ENCODE peak calls at places on chromosomes 16 and 17, in six cellular contexts. J is transverse colon, S is lower leg skin, F is upper lobe of left lung, P is A549, M is uterus. L is an unnamed sample.

GRCh38 chr17:72187544-72187943 is 66.7 kb downstream of the SOX9 start:
- DNase-seq in J (peak), S (no peak), F (no peak), P (no peak), M (no peak), L (peak)

GRCh38 chr17:30599424-30600061 is 122.3 kb downstream of the GOSR1 start:
- DNase-seq in J (peak), S (no peak), F (no peak), P (no peak), M (no peak), L (peak)

GRCh38 chr16:81445143-81445922 is 725 bp downstream of the CMIP start:
- DNase-seq in J (peak), S (peak), F (peak), P (peak), M (no peak), L (peak)

GRCh38 chr16:53224932-53225533 is 170.2 kb downstream of the CHD9 start:
- DNase-seq in J (no peak), S (no peak), F (peak), P (no peak), M (no peak), L (no peak)

GRCh38 chr17:43411369-43411677 is 12.5 kb downstream of the ARL4D start:
- DNase-seq in J (no peak), S (no peak), F (no peak), P (no peak), M (no peak), L (no peak)

GRCh38 chr17:81593105-81593871 is 41.1 kb upstream of the FAAP100 start:
- DNase-seq in J (no peak), S (no peak), F (no peak), P (no peak), M (no peak), L (no peak)

GRCh38 chr17:51351090-51351489 is 90.7 kb downstream of the UTP18 start:
- DNase-seq in J (no peak), S (no peak), F (no peak), P (no peak), M (no peak), L (no peak)

GRCh38 chr16:50396770-50397525 is 28.2 kb upstream of the BRD7 start:
- DNase-seq in J (no peak), S (peak), F (no peak), P (peak), M (no peak), L (no peak)

GRCh38 chr17:78375401-78376079 is 2.9 kb upstream of the PGS1 start:
- DNase-seq in J (no peak), S (no peak), F (peak), P (no peak), M (peak), L (peak)

GRCh38 chr16:85891033-85891775 is 7.8 kb upstream of the IRF8 start:
- DNase-seq in J (no peak), S (no peak), F (no peak), P (peak), M (no peak), L (peak)

GRCh38 chr16:24999856-25000447 is 15.2 kb downstream of the ARHGAP17 start:
- DNase-seq in J (no peak), S (no peak), F (no peak), P (no peak), M (no peak), L (no peak)

GRCh38 chr16:84847554-84848415 is 28.0 kb downstream of the CRISPLD2 start:
- DNase-seq in J (no peak), S (no peak), F (no peak), P (no peak), M (no peak), L (peak)

GRCh38 chr17:50052822-50053653 is 2.9 kb upstream of the ITGA3 start:
- DNase-seq in J (no peak), S (no peak), F (peak), P (no peak), M (peak), L (no peak)

GRCh38 chr17:8057691-8058114 is 18.8 kb downstream of the ALOX15B start:
- DNase-seq in J (no peak), S (peak), F (peak), P (peak), M (peak), L (peak)

DNA sequence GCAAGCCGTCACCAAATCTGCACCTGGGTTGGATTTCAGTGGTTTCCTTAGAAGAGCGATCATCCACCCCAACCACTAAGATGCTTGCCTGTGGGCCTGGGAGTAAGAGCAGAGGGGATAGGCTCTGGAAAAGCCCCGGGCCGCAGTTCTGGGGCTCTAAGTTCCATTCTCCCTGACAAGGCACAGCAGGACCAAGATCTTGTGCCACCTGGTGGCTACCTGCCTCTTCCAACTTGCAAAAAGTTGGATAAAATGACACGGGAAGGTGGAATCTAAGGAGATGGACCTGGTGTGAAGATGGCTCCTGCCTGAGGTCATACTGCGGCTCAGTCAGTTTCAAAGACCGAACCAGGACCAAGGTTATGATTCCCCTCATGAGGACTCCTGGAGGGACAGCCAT is 42.3 kb downstream of the ABCC12 start:
- DNase-seq in J (no peak), S (no peak), F (no peak), P (no peak), M (no peak), L (no peak)
- TF ChIP-seq CTCF in J (no peak), S (no peak), F (no peak), P (peak), M (no peak), L (no peak)

DNA sequence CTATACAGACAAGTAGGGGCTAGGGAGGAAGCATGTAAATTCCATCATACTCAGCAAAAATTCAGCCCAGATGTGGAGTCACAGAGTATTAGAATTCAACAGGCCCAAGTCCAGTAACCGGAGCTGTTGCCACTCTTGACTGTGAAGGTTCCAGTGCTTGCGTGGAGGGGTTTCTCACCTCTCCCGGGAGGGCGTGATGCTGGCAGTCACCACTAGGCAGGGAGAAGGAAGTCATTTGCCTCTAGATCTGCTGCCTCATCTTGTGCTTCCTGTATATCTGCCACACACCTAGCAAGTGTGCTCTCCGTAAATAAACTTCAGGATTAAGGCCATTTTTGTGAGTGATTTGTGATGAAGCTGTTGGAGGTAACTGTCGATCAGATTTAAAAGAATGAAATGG is 1.0 kb upstream of the CKLF start:
- DNase-seq in J (peak), S (no peak), F (peak), P (peak), M (no peak), L (peak)
- TF ChIP-seq POLR2A in J (no peak), S (no peak), F (peak), P (no peak), M (no peak), L (no peak)

GRCh38 chr17:56034120-56034757 is 119.0 kb upstream of the ANKFN1 start:
- DNase-seq in J (no peak), S (no peak), F (no peak), P (no peak), M (no peak), L (no peak)

GRCh38 chr17:56031636-56032035 is 121.6 kb upstream of the ANKFN1 start:
- DNase-seq in J (no peak), S (no peak), F (no peak), P (no peak), M (no peak), L (no peak)

GRCh38 chr17:56026894-56027293 is 126.4 kb upstream of the ANKFN1 start:
- DNase-seq in J (no peak), S (no peak), F (no peak), P (no peak), M (no peak), L (no peak)

GRCh38 chr17:56028837-56029236 is 124.4 kb upstream of the ANKFN1 start:
- DNase-seq in J (no peak), S (no peak), F (no peak), P (no peak), M (no peak), L (no peak)

GRCh38 chr17:56029980-56030624 is 123.2 kb upstream of the ANKFN1 start:
- DNase-seq in J (no peak), S (no peak), F (no peak), P (no peak), M (no peak), L (no peak)
- TF ChIP-seq CTCF in J (no peak), S (no peak), F (no peak), P (no peak), M (no peak), L (no peak)

DNA sequence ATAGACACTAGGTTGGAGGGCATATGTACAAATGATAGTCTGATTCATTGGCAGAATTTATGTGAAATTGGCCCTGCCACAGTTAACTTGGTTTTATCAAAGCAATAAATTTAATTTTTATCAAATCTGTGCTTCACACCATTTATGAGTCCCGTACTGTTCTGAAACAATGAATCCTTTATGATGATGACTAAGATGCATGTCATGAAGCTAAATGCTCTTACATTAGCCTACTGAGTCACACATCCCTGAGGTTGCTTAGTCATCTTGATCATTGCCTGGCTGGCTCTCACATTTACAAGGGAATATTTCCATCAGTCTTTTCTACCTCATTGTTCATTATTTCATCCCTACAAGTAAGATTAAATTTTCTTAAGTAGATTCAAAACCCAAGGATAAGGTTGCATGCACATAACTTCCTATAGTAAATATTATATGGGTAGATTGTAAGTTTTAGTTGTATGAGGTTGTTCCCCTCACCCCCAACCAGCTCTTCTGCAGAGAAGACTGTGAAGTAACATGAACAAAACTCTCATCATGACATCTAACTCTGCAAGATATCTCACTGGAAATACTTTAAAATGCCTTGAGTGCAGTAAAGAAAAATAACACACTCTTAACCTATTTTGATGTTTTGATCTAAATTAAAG is 170.7 kb downstream of the CYB561 start:
- DNase-seq in J (no peak), S (no peak), F (no peak), P (peak), M (no peak), L (no peak)
- TF ChIP-seq POLR2A in J (no peak), S (no peak), F (no peak), P (no peak), M (no peak), L (no peak)

DNA sequence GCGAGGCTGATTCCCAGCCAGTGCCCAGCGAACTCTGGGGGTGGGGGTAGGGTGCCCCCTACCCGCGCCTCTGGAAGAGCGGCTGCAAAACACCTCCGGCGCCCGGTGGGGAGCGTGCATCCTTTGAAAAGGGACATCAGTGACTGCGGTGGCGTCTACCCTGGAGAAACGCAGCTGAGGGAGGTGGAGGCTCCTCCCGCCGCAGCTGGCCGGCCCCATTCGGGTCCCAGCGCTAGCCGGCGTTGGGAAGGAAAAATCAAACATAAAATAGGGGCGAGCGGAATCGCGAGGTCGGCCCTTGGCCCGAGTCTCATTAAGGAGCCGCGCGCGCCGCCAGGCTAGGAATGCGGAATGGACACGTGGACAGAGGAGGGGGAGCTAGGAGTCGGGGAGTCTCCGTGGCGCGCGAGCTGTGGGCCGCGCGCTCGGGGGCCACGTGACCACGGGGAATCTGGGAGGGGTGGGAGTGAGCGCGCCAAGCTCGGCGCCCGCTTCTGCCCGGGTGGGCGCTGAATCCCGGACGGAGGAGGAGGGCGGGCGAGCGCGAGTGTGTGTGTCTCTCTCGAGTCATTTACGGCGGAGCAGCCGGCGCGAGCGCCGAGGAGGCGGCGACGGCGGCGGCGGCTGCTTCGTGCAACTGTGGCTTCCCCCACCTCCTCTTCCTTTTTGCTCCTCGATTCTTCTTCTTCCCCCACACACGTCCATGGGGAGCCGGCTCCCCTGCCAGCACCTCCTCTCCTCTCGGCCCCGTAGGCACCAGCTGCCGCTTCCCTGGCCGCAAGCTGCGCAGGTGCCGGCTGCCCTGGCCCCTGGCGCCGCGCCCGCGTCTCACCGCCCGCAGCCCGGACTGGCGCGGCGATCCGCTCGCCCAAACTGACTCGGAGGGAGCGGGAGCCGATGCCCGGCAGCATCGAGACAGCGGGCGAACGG is at the start of gene TMEM132E:
- DNase-seq in J (peak), S (no peak), F (peak), P (no peak), M (no peak), L (peak)
- TF ChIP-seq CTCF in J (no peak), S (no peak), F (no peak), P (no peak), M (no peak), L (no peak)